ENCODE peak calls at places on chromosomes 13 and 19, in five cellular contexts. O, E, J, H and M are unnamed samples.

GRCh38 chr19:42989851-42990250 is 36.4 kb downstream of the PSG11 start:
- DNase-seq in J (no peak), H (no peak), O (no peak), E (no peak), M (no peak)

GRCh38 chr13:32164622-32165268 is 133.2 kb downstream of the FRY start:
- DNase-seq in J (no peak), H (no peak), E (peak), O (no peak), M (no peak)

GRCh38 chr13:45242070-45242469 is 41.2 kb upstream of the KCTD4 start:
- DNase-seq in J (no peak), O (no peak), H (no peak), E (peak), M (no peak)

GRCh38 chr19:1355258-1355973 is 28.3 kb upstream of the NDUFS7 start:
- DNase-seq in E (peak), J (no peak), H (no peak), O (no peak), M (no peak)

GRCh38 chr13:100234006-100234405 is 145.1 kb downstream of the PCCA start:
- DNase-seq in O (no peak), H (no peak), E (no peak), J (no peak), M (no peak)

GRCh38 chr13:24274452-24274971 is 34.9 kb upstream of the C1QTNF9 start:
- DNase-seq in H (no peak), O (no peak), J (peak), E (no peak), M (peak)

GRCh38 chr19:16106121-16106520 is 5.6 kb upstream of the RAB8A start:
- DNase-seq in E (no peak), O (no peak), J (no peak), H (no peak), M (no peak)

GRCh38 chr13:107441279-107441678 is 774.1 kb downstream of the LIG4 start:
- DNase-seq in J (no peak), O (no peak), H (no peak), E (peak), M (no peak)

GRCh38 chr19:18833849-18834643 is 2.3 kb downstream of the UPF1 start:
- DNase-seq in E (no peak), H (no peak), J (no peak), O (no peak), M (no peak)

GRCh38 chr19:7662657-7663056 is 6.2 kb upstream of the RETN start:
- DNase-seq in J (no peak), O (no peak), E (no peak), H (no peak), M (no peak)

GRCh38 chr19:51422053-51422448 is 4.6 kb upstream of the SIGLEC10 start:
- DNase-seq in H (peak), O (peak), J (peak), E (peak), M (peak)

GRCh38 chr13:53408847-53409568 is 380.4 kb downstream of the OLFM4 start:
- DNase-seq in O (no peak), H (no peak), E (no peak), J (no peak), M (no peak)

GRCh38 chr19:45455707-45456499 is 11.9 kb upstream of the FOSB start:
- DNase-seq in E (peak), J (peak), H (peak), O (no peak), M (peak)

GRCh38 chr13:73056054-73056962 is 2.5 kb upstream of the KLF5 start:
- DNase-seq in J (no peak), H (no peak), O (no peak), E (peak), M (no peak)

GRCh38 chr19:8163781-8164180 is 14.4 kb upstream of the FBN3 start:
- DNase-seq in H (no peak), J (no peak), E (no peak), O (no peak), M (no peak)

GRCh38 chr19:35935911-35936737 is at the start of gene LRFN3:
- DNase-seq in E (peak), H (peak), O (peak), J (no peak), M (peak)

GRCh38 chr13:45333251-45333972 is 7.6 kb downstream of the TPT1 start:
- DNase-seq in H (no peak), E (no peak), J (no peak), O (no peak), M (no peak)